ENCODE peak calls at places on chromosomes 11 and 22, in four cellular contexts. B, Y, T and V are unnamed samples. For H3K4me1 and H3K9me3, the result is how much of the 10 kb centered on the place peaks cover.

GRCh38 chr22:25623310-25623734 is 58.8 kb downstream of the GRK3 start:
- DNase-seq in B (no peak), Y (no peak), T (no peak), V (no peak)

GRCh38 chr22:30221121-30221992 is 25.2 kb downstream of the LIF start:
- DNase-seq in B (no peak), Y (no peak), T (no peak), V (no peak)

GRCh38 chr22:39225591-39225990 is 19.2 kb downstream of the PDGFB start:
- DNase-seq in B (no peak), Y (no peak), T (no peak), V (no peak)

GRCh38 chr22:41772198-41772597 is 28.3 kb upstream of the CCDC134 start:
- DNase-seq in B (no peak), Y (no peak), T (no peak), V (no peak)

GRCh38 chr11:8092587-8093424 is 11.8 kb downstream of the TUB start:
- DNase-seq in B (peak), Y (peak), T (peak), V (peak)

GRCh38 chr11:65314501-65315203 is at the start of gene CDC42EP2:
- DNase-seq in B (peak), Y (peak), T (peak), V (peak)

GRCh38 chr11:128709402-128709801 is 15.5 kb downstream of the FLI1 start:
- DNase-seq in B (peak), Y (no peak), T (peak), V (peak)

GRCh38 chr22:38655532-38656255 is 498 bp downstream of the FAM227A start:
- DNase-seq in B (peak), Y (no peak), T (no peak), V (peak)

GRCh38 chr11:126109941-126110731 is 47.5 kb upstream of the CDON start:
- DNase-seq in B (peak), Y (no peak), T (no peak), V (peak)

GRCh38 chr11:45847908-45848316 is 637 bp downstream of the CRY2 start:
- DNase-seq in B (peak), Y (peak), T (peak), V (peak)

GRCh38 chr11:57150454-57150917 is 31.3 kb upstream of the LRRC55 start:
- DNase-seq in B (peak), Y (no peak), T (no peak), V (no peak)

GRCh38 chr11:111795333-111795985 is 29.3 kb upstream of the PPP2R1B start:
- DNase-seq in B (peak), Y (no peak), T (no peak), V (peak)

GRCh38 chr22:19085233-19086043 is 36.8 kb downstream of the DGCR2 start:
- DNase-seq in B (peak), Y (no peak), T (peak), V (peak)

GRCh38 chr22:36562261-36562835 is 33.4 kb upstream of the EIF3D start:
- DNase-seq in B (peak), Y (no peak), T (peak), V (no peak)

GRCh38 chr11:31419138-31419537 is 49.5 kb downstream of the DNAJC24 start:
- DNase-seq in B (no peak), Y (peak), T (no peak), V (no peak)

GRCh38 chr22:20420157-20420842 is 17.3 kb downstream of the SCARF2 start:
- DNase-seq in B (no peak), Y (no peak), T (no peak), V (no peak)
- H3K4me1 ChIP-seq in B (under half), Y (under half), T (under half), V (under half)

GRCh38 chr11:22991196-22991595 is 130.9 kb upstream of the CCDC179 start:
- DNase-seq in B (no peak), Y (no peak), T (no peak), V (no peak)
- H3K9me3 ChIP-seq in B (under half), Y (under half), T (under half), V (under half)

GRCh38 chr22:24434472-24435322 is 7.3 kb downstream of the ADORA2A start:
- DNase-seq in B (no peak), Y (no peak), T (no peak), V (no peak)

GRCh38 chr22:24432059-24432853 is 4.9 kb downstream of the ADORA2A start:
- DNase-seq in B (peak), Y (no peak), T (no peak), V (peak)

GRCh38 chr22:24431309-24432034 is 4.1 kb downstream of the ADORA2A start:
- DNase-seq in B (no peak), Y (no peak), T (no peak), V (no peak)

GRCh38 chr22:24433868-24434471 is 6.6 kb downstream of the ADORA2A start:
- DNase-seq in B (peak), Y (no peak), T (peak), V (peak)

DNA sequence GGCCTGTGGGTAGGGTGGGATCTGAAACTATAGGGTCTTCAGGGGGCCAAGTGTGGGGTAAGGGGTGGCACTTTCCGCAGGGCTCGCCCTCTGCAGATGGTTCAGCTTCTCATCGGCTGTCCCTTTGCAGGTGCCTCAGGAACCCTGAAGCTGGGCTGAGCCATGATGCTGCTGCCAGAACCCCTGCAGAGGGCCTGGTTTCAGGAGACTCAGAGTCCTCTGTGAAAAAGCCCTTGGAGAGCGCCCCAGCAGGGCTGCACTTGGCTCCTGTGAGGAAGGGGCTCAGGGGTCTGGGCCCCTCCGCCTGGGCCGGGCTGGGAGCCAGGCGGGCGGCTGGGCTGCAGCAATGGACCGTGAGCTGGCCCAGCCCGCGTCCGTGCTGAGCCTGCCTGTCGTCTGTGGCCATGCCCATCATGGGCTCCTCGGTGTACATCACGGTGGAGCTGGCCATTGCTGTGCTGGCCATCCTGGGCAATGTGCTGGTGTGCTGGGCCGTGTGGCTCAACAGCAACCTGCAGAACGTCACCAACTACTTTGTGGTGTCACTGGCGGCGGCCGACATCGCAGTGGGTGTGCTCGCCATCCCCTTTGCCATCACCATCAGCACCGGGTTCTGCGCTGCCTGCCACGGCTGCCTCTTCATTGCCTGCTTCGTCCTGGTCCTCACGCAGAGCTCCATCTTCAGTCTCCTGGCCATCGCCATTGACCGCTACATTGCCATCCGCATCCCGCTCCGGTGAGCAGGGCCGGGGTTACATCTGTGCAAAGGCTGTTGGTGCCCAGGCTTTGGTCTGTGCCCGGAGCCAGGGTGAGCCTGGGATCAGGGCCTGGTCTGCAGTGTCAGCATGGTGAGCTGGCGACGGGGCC is 5.8 kb downstream of the ADORA2A start:
- DNase-seq in B (no peak), Y (no peak), T (no peak), V (no peak)
- H3K9ac ChIP-seq in B (no peak), Y (no peak), T (no peak), V (no peak)

GRCh38 chr22:40525250-40525884 is 111.2 kb downstream of the MRTFA start:
- DNase-seq in B (peak), Y (peak), T (peak), V (peak)

GRCh38 chr22:40526960-40527359 is 109.6 kb downstream of the MRTFA start:
- DNase-seq in B (no peak), Y (no peak), T (no peak), V (no peak)

GRCh38 chr22:40531951-40532900 is 104.3 kb downstream of the MRTFA start:
- DNase-seq in B (no peak), Y (no peak), T (no peak), V (peak)

GRCh38 chr22:40533712-40534378 is 102.7 kb downstream of the MRTFA start:
- DNase-seq in B (peak), Y (peak), T (peak), V (peak)

DNA sequence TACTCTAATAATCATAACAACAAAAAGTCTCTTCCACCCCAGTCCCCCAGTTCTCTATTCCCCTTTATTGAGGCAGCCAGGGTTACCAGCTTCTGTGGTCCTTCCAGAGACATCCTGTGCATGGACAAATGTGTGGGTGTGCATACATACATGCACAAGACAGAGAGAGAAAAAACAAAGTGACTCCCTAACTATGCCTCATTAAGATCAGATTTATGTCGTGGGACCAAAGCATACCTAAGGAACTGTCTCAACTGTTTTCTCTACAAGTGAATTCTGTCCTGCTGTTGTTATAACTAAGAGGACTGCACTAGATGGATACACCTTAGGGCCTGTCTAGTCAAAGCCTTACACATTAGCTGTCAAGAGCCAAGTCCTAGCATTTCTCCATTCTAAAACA is 106.7 kb downstream of the MRTFA start:
- DNase-seq in B (peak), Y (no peak), T (no peak), V (no peak)
- H3K4me1 ChIP-seq in B (under half), Y (under half), T (under half), V (under half)

GRCh38 chr11:76105637-76106036 is 100.7 kb downstream of the WNT11 start:
- DNase-seq in B (no peak), Y (no peak), T (no peak), V (no peak)

GRCh38 chr11:76102772-76103171 is 103.5 kb downstream of the WNT11 start:
- DNase-seq in B (peak), Y (no peak), T (peak), V (no peak)

DNA sequence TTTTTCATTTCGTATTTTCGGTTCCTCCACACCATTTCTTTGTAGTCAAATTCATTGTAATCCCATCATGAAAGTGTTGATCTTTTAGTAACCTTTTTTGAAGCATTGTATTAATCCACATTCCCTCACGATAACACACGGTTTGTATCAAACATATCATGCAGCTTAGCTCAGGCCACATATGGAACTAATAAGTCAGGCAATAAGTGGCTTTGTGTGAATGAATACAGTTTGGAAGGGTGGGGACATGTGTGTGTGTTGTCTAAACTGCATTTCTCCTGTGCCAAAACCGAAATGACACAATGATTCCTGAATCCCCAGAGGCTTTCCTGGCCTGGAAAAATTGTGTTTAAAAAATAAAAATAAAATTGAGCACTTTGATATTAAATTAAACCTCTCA is 98.4 kb downstream of the WNT11 start:
- DNase-seq in B (no peak), Y (no peak), T (no peak), V (peak)
- H3K9me3 ChIP-seq in B (under half), Y (under half), T (under half), V (under half)

GRCh38 chr11:92413757-92414513 is 189.3 kb downstream of the FAT3 start:
- DNase-seq in B (no peak), Y (no peak), T (no peak), V (no peak)
- H3K9ac ChIP-seq in B (no peak), Y (no peak), T (no peak), V (peak)

DNA sequence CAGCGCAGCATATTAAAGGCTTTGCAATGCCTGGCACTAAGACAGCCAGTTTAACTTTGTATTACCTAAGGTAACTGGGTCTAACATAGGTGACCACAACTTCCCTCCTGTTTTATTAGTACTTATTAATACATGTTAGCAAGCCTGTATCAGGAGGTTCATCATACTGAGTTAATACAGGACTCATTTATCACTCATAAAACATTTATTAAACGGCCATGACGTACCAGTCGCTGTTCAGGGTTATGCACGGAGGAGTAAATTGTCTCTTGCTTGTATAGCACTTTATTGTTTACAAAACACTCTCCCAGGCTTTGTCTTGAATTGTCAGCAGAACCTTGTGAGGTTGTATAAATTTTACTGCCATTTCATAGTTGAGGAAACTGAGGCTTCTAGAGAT is 55.7 kb downstream of the TEAD1 start:
- DNase-seq in B (no peak), Y (no peak), T (no peak), V (no peak)
- H3K4me1 ChIP-seq in B (under half), Y (under half), T (under half), V (under half)

DNA sequence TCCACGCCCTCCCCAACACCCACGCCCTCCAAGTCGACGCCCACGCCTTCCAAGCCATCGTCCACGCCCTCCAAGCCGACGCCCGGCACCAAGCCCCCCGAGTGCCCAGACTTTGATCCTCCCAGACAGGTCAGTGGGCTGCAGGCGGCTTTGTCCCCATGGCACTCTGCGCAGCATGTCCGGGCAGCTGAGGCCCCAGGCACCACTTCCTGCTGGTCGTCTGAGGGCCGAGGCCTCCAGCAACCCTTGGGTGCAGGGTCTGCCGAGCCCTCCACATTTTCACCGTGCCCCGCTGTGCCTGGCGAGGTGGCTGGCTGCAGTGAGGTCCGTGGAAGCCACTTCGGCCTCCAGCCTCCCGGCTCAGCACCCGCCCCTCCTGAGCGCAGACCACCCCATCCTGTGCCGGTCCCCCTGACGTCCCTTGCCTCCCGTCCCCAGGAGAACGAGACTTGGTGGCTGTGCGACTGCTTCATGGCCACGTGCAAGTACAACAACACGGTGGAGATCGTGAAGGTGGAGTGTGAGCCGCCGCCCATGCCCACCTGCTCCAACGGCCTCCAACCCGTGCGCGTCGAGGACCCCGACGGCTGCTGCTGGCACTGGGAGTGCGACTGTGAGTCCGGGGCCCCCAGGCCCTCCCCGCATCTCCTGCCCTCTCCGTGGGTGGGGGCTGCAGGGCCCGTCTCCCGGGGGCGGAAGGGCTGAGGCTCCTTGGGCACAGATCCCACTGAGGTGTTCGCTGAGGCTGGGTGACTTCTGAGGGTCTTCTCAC is 26.8 kb downstream of the MUC2 start:
- DNase-seq in B (no peak), Y (no peak), T (no peak), V (no peak)
- H3K9me3 ChIP-seq in B (under half), Y (under half), T (under half), V (under half)

GRCh38 chr11:119108151-119108856 is 1.2 kb downstream of the C2CD2L start:
- DNase-seq in B (peak), Y (peak), T (no peak), V (peak)

GRCh38 chr11:119108857-119109221 is 1.7 kb downstream of the C2CD2L start:
- DNase-seq in B (no peak), Y (no peak), T (no peak), V (no peak)

GRCh38 chr11:119106564-119107537 is at the start of gene C2CD2L:
- DNase-seq in B (peak), Y (peak), T (peak), V (peak)

GRCh38 chr11:119109843-119110242 is 2.7 kb downstream of the C2CD2L start:
- DNase-seq in B (no peak), Y (no peak), T (no peak), V (no peak)

DNA sequence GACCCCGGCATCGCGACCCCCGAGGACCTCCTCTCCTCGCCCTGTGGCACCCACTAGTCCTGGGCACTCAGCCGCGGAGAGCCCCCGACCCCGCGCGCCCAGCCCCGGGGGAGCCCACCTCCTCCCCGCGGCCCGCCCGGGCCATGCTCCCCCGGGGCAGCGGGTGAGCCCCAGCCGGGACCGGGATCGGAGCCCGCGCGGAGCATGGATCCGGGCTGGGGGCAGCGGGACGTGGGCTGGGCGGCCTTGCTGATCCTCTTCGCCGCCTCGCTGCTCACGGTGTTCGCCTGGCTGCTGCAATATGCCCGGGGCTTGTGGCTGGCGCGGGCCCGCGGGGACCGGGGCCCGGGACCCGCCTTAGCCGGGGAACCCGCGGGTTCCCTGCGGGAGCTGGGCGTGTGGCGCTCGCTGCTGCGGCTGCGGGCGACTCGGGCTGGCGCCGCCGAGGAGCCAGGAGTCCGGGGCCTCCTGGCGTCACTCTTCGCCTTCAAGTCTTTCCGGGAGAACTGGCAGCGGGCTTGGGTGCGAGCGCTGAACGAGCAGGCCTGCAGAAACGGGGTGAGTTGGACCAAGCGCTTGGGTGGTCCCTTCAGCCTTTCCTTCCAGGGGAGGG is 500 bp downstream of the C2CD2L start:
- DNase-seq in B (no peak), Y (peak), T (no peak), V (peak)
- H3K9ac ChIP-seq in B (peak), Y (peak), T (peak), V (peak)